ENCODE peak calls at places on chromosome 3, in four cellular contexts. M, P, Y and G are unnamed samples.

GRCh38 chr3:147521646-147522045 is 112.5 kb downstream of the ZIC1 start:
- DNase-seq in M (peak; percentile 34), P (no peak), Y (peak; percentile 73), G (peak; percentile 63)

GRCh38 chr3:105427332-105427731 is 60.6 kb downstream of the ALCAM start:
- DNase-seq in M (no peak), P (no peak), Y (no peak), G (no peak)

GRCh38 chr3:61666615-61667320 is 105.4 kb downstream of the PTPRG start:
- DNase-seq in M (no peak), P (no peak), Y (no peak), G (no peak)

GRCh38 chr3:53753518-53754183 is 92.6 kb downstream of the CHDH start:
- DNase-seq in M (no peak), P (no peak), Y (no peak), G (no peak)

GRCh38 chr3:44301746-44302145 is 36.8 kb upstream of the TCAIM start:
- DNase-seq in M (no peak), P (no peak), Y (no peak), G (no peak)

GRCh38 chr3:195900426-195901355 is 7.7 kb downstream of the TNK2 start:
- DNase-seq in M (no peak), P (no peak), Y (peak; percentile 72), G (no peak)

GRCh38 chr3:45870099-45870498 is 16.2 kb upstream of the CCR9 start:
- DNase-seq in M (no peak), P (no peak), Y (no peak), G (no peak)

GRCh38 chr3:33187368-33187634 is 31.3 kb downstream of the SUSD5 start:
- DNase-seq in M (peak; percentile 8), P (no peak), Y (peak; percentile 64), G (no peak)

GRCh38 chr3:23712656-23713559 is 92.8 kb upstream of the UBE2E1 start:
- DNase-seq in M (peak; percentile 75), P (peak; percentile 23), Y (peak; percentile 83), G (peak; percentile 90)

GRCh38 chr3:127095774-127096173 is 97.2 kb upstream of the PRR23E start:
- DNase-seq in M (no peak), P (no peak), Y (no peak), G (no peak)

GRCh38 chr3:11288786-11289637 is 16.8 kb downstream of the ATG7 start:
- DNase-seq in M (peak; percentile 78), P (no peak), Y (peak; percentile 92), G (peak; percentile 96)

GRCh38 chr3:99783009-99783573 is 34.6 kb upstream of the CMSS1 start:
- DNase-seq in M (peak; percentile 91), P (no peak), Y (peak; percentile 88), G (peak; percentile 90)

GRCh38 chr3:15651396-15651795 is 49.9 kb downstream of the BTD start:
- DNase-seq in M (no peak), P (no peak), Y (no peak), G (no peak)

GRCh38 chr3:48663489-48664312 is 1.0 kb upstream of the CELSR3 start:
- DNase-seq in M (peak; percentile 88), P (peak; percentile 83), Y (peak; percentile 97), G (peak; percentile 98)

GRCh38 chr3:29583861-29584260 is 303.0 kb downstream of the RBMS3 start:
- DNase-seq in M (no peak), P (no peak), Y (no peak), G (no peak)

GRCh38 chr3:195806211-195806915 is 5.4 kb downstream of the MUC4 start:
- DNase-seq in M (no peak), P (no peak), Y (no peak), G (no peak)

GRCh38 chr3:20066848-20067617 is 26.8 kb downstream of the KAT2B start:
- DNase-seq in M (peak; percentile 44), P (no peak), Y (no peak), G (peak; percentile 59)

GRCh38 chr3:38127611-38128302 is 9.2 kb downstream of the ACAA1 start:
- DNase-seq in M (no peak), P (peak; percentile 8), Y (no peak), G (no peak)

GRCh38 chr3:22474706-22475470 is 723.9 kb upstream of the ZNF385D start:
- DNase-seq in M (peak; percentile 73), P (no peak), Y (peak; percentile 80), G (peak; percentile 9)

GRCh38 chr3:84960581-84960980 is 1.8 kb downstream of the CADM2 start:
- DNase-seq in M (no peak), P (no peak), Y (no peak), G (no peak)

GRCh38 chr3:99753268-99753975 is 64.2 kb upstream of the CMSS1 start:
- DNase-seq in M (peak; percentile 79), P (no peak), Y (peak; percentile 85), G (peak; percentile 94)

GRCh38 chr3:171842864-171843511 is at the start of gene TMEM212:
- DNase-seq in M (peak; percentile 79), P (no peak), Y (peak; percentile 76), G (peak; percentile 52)

GRCh38 chr3:29353807-29354206 is 72.9 kb downstream of the RBMS3 start:
- DNase-seq in M (no peak), P (no peak), Y (no peak), G (no peak)

GRCh38 chr3:109553573-109554371 is 216.4 kb upstream of the DPPA4 start:
- DNase-seq in M (no peak), P (no peak), Y (peak; percentile 15), G (no peak)
- TF ChIP-seq CTCF in M (peak; percentile 4), P (no peak), Y (peak; percentile 25), G (no peak)

GRCh38 chr3:58355174-58355573 is 22.5 kb downstream of the PXK start:
- DNase-seq in M (no peak), P (no peak), Y (no peak), G (no peak)
- H3K4me3 ChIP-seq in M (no peak overlapping the region), P (no peak overlapping the region), Y (no peak overlapping the region), G (no peak overlapping the region)

GRCh38 chr3:133169669-133170068 is 131.5 kb downstream of the TMEM108 start:
- DNase-seq in M (no peak), P (no peak), Y (no peak), G (no peak)

GRCh38 chr3:133167340-133168024 is 129.3 kb downstream of the TMEM108 start:
- DNase-seq in M (no peak), P (no peak), Y (no peak), G (no peak)

GRCh38 chr3:133162906-133163305 is 124.7 kb downstream of the TMEM108 start:
- DNase-seq in M (peak; percentile 0), P (no peak), Y (no peak), G (no peak)

GRCh38 chr3:133168025-133168401 is 129.8 kb downstream of the TMEM108 start:
- DNase-seq in M (no peak), P (no peak), Y (no peak), G (no peak)
- TF ChIP-seq CTCF in M (no peak), P (no peak), Y (no peak), G (no peak)

DNA sequence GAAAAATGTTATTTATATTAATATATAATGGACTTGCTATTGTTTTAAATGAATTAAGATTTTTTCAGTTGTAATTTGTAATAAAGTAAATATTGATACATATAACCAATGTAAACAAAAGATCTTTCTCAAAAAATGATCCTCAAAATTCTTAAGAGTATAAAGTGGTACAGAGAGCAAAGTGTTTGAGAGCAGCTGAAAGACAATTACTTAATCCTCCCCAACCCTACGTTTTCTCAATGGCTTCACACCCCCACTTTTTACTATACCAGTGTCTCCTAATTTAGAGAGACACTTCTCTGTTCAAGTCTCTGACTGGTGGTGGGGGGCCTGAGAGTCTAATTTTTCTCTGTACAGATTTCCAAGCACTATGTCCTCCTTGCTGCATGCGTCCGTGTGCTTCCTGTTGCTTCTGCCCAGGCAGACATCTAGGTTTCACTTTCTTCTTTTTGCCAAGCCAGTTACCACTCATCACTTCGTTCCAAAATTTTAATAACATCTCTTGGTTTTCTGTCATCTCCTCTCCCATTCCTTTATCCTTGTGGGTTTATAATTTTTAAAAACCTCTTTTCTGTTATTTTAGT is 276.3 kb upstream of the DNAJC19 start:
- DNase-seq in M (no peak), P (no peak), Y (peak; percentile 18), G (peak; percentile 3)
- H3K4me3 ChIP-seq in M (no peak overlapping the region), P (no peak overlapping the region), Y (peak overlapping the region; percentile 5), G (peak overlapping the region; percentile 26)

DNA sequence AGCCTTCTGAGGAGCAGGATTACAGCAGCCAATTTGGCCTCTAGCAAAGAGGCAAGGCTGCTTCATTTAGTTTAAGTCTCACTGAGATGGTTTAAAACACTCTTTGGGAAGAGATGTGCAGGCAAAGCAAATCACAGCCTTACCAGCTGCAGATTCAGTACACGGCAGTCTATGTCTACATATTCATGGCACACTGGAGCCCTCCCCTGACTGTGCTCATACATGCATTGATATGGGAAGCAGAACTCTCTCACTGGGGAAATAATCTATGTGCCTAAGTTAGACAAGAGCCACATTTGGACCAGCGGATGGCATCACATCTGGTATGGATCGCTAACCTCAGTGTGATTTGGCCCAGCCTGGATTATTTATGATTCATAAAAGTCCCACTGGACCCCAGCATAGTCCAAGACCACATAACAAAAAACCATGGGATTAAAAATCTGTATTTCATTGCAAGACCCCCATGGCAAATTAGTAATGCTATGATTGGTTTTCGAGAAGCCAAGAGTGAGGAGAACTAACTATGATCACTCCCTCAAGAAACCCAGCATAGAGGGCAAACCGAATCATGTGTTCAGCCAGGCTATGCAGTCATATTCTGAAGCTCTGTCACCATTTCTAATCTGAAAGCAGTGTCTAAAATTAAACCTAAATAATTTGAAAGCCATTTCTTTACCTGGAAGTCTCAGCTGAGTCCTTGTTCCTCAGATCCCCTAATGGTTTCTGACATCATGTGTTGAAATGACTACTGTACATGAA is 1.3 kb downstream of the PRICKLE2 start:
- DNase-seq in M (no peak), P (no peak), Y (peak; percentile 41), G (peak; percentile 80)
- TF ChIP-seq CTCF in M (peak; percentile 25), P (no peak), Y (no peak), G (peak; percentile 22)